ENCODE peak calls at places on chromosomes 3 and 15, in nine cellular contexts. M is stimulated activated CD4-positive, alpha-beta T cell treated with anti-CD3 and anti-CD28 coated beads, Interleukin-12 subunit alpha, Interleukin-12 subunit beta, amount 100 ng/mL, for 24 hours; U is psoas muscle; H is GM23248; E is T-helper 1 cell; S is NCI-H2029; Y is adrenal gland; N is upper lobe of left lung; Z is astrocyte. I is an unnamed sample.
A peak's percentile ranks its signal among the peaks of the same experiment; 100 is the strongest.

GRCh38 chr3:185070491-185071335 is 82.1 kb downstream of the C3orf70 start:
- DNase-seq in M (no peak), U (no peak), H (peak; percentile 42), E (no peak), S (no peak), Y (peak; percentile 10), N (no peak), Z (no peak), I (no peak)

GRCh38 chr15:87215100-87215499 is 1041.4 kb downstream of the NTRK3 start:
- DNase-seq in M (no peak), U (no peak), H (no peak), E (no peak), S (no peak), Y (no peak), N (no peak), Z (no peak), I (no peak)

GRCh38 chr3:197468167-197468566 is 87.6 kb downstream of the BDH1 start:
- DNase-seq in M (no peak), U (no peak), H (no peak), E (no peak), S (no peak), Y (no peak), N (no peak), Z (no peak), I (no peak)

GRCh38 chr3:161890147-161890625 is 393.6 kb downstream of the OTOL1 start:
- DNase-seq in M (no peak), U (no peak), H (peak; percentile 93), E (no peak), S (no peak), Y (peak; percentile 2), N (peak; percentile 69), Z (peak; percentile 99), I (no peak)

GRCh38 chr3:73687081-73688004 is 62.6 kb upstream of the PDZRN3 start:
- DNase-seq in M (no peak), U (no peak), H (peak; percentile 44), E (no peak), S (no peak), Y (no peak), N (no peak), Z (no peak), I (no peak)

GRCh38 chr3:174483254-174483653 is 375.9 kb upstream of the NAALADL2 start:
- DNase-seq in M (no peak), U (no peak), H (no peak), E (no peak), S (no peak), Y (no peak), N (no peak), Z (no peak), I (no peak)

GRCh38 chr3:53597136-53597915 is 102.9 kb downstream of the CACNA1D start:
- DNase-seq in M (no peak), U (no peak), H (no peak), E (no peak), S (no peak), Y (peak; percentile 12), N (no peak), Z (no peak), I (no peak)

GRCh38 chr15:95561463-95561862 is 769.0 kb upstream of the NR2F2 start:
- DNase-seq in M (no peak), U (no peak), H (no peak), E (no peak), S (no peak), Y (no peak), N (no peak), Z (peak; percentile 62), I (no peak)

GRCh38 chr3:52978109-52978754 is 67.6 kb downstream of the SFMBT1 start:
- DNase-seq in M (no peak), U (no peak), H (no peak), E (no peak), S (no peak), Y (no peak), N (peak; percentile 22), Z (no peak), I (no peak)

GRCh38 chr3:156675744-156676466 is 1.5 kb downstream of the TIPARP start:
- DNase-seq in M (peak; percentile 8), U (no peak), H (peak; percentile 97), E (no peak), S (peak; percentile 57), Y (peak; percentile 83), N (peak; percentile 49), Z (peak; percentile 82), I (peak; percentile 71)

GRCh38 chr3:10366681-10367101 is 45.8 kb upstream of the SEC13 start:
- DNase-seq in M (peak; percentile 59), U (peak; percentile 40), H (peak; percentile 98), E (no peak), S (no peak), Y (no peak), N (no peak), Z (peak; percentile 99), I (no peak)

GRCh38 chr3:51705276-51706020 is 1.4 kb upstream of the GRM2 start:
- DNase-seq in M (no peak), U (peak; percentile 28), H (no peak), E (no peak), S (no peak), Y (no peak), N (no peak), Z (no peak), I (peak; percentile 1)

GRCh38 chr3:58560771-58561311 is 16.4 kb downstream of the FAM107A start:
- DNase-seq in M (no peak), U (no peak), H (peak; percentile 92), E (no peak), S (no peak), Y (no peak), N (peak; percentile 15), Z (peak; percentile 96), I (no peak)

GRCh38 chr15:58396181-58396580 is 35.6 kb upstream of the LIPC start:
- DNase-seq in M (no peak), U (no peak), H (peak; percentile 98), E (no peak), S (no peak), Y (no peak), N (no peak), Z (peak; percentile 84), I (no peak)

GRCh38 chr3:184335291-184335660 is 2.1 kb upstream of the FAM131A start:
- DNase-seq in M (no peak), U (peak; percentile 46), H (peak; percentile 42), E (no peak), S (no peak), Y (peak; percentile 46), N (no peak), Z (no peak), I (no peak)

GRCh38 chr15:42427429-42428223 is 63.3 kb downstream of the ZNF106 start:
- DNase-seq in M (no peak), U (no peak), H (peak; percentile 93), E (no peak), S (no peak), Y (no peak), N (no peak), Z (peak; percentile 98), I (no peak)

GRCh38 chr15:33086500-33087141 is 107.9 kb downstream of the FMN1 start:
- DNase-seq in M (no peak), U (no peak), H (peak; percentile 81), E (no peak), S (no peak), Y (no peak), N (no peak), Z (peak; percentile 60), I (no peak)

GRCh38 chr3:57007513-57008415 is 52.7 kb upstream of the SPATA12 start:
- DNase-seq in M (no peak), U (peak; percentile 83), H (peak; percentile 94), E (no peak), S (no peak), Y (peak; percentile 88), N (peak; percentile 59), Z (peak; percentile 88), I (peak; percentile 83)

GRCh38 chr15:31307270-31308184 is 19.1 kb upstream of the KLF13 start:
- DNase-seq in M (no peak), U (no peak), H (no peak), E (no peak), S (no peak), Y (no peak), N (no peak), Z (no peak), I (no peak)

GRCh38 chr3:8931342-8931741 is 31.9 kb downstream of the RAD18 start:
- DNase-seq in M (no peak), U (no peak), H (peak; percentile 55), E (no peak), S (no peak), Y (no peak), N (no peak), Z (no peak), I (no peak)

GRCh38 chr3:127228866-127229265 is 35.9 kb downstream of the PRR23E start:
- DNase-seq in M (no peak), U (no peak), H (no peak), E (no peak), S (no peak), Y (no peak), N (no peak), Z (no peak), I (no peak)

GRCh38 chr3:31100519-31100918 is 206.1 kb upstream of the GADL1 start:
- DNase-seq in M (no peak), U (no peak), H (no peak), E (no peak), S (no peak), Y (no peak), N (no peak), Z (no peak), I (no peak)

GRCh38 chr3:61875976-61876671 is 314.8 kb downstream of the PTPRG start:
- DNase-seq in M (no peak), U (no peak), H (no peak), E (no peak), S (no peak), Y (no peak), N (no peak), Z (no peak), I (no peak)

GRCh38 chr3:173652093-173652492 is 254.5 kb downstream of the NLGN1 start:
- DNase-seq in M (no peak), U (no peak), H (peak; percentile 8), E (no peak), S (no peak), Y (no peak), N (no peak), Z (peak; percentile 33), I (no peak)

GRCh38 chr3:39346785-39347585 is 17.5 kb downstream of the CCR8 start:
- DNase-seq in M (no peak), U (no peak), H (no peak), E (no peak), S (no peak), Y (no peak), N (no peak), Z (no peak), I (no peak)

GRCh38 chr3:120072867-120073525 is 21.3 kb downstream of the GSK3B start:
- DNase-seq in M (no peak), U (no peak), H (no peak), E (no peak), S (no peak), Y (no peak), N (no peak), Z (no peak), I (no peak)

GRCh38 chr15:64842099-64842940 is 605 bp downstream of the PLEKHO2 start:
- DNase-seq in M (no peak), U (peak; percentile 65), H (peak; percentile 58), E (no peak), S (no peak), Y (no peak), N (no peak), Z (no peak), I (no peak)

I was measured in uterus.